ENCODE peak calls at places on chromosome 3, in four cellular contexts. G, N, M and T are unnamed samples.

GRCh38 chr3:159672728-159673471 is 315.7 kb upstream of the IL12A start:
- DNase-seq in N (no peak), M (no peak), G (no peak), T (no peak)

GRCh38 chr3:48970568-48970967 is 19.5 kb upstream of the P4HTM start:
- DNase-seq in M (no peak), N (no peak), G (no peak), T (no peak)

GRCh38 chr3:8278448-8278847 is 223.2 kb upstream of the LMCD1 start:
- DNase-seq in N (no peak), G (no peak), M (no peak), T (no peak)

GRCh38 chr3:52444860-52445793 is at the start of gene SEMA3G:
- DNase-seq in N (peak), M (peak), G (peak), T (peak)

GRCh38 chr3:129697229-129697970 is 90.9 kb upstream of the PLXND1 start:
- DNase-seq in M (no peak), N (no peak), G (no peak), T (no peak)

GRCh38 chr3:188421836-188422540 is 268.0 kb downstream of the LPP start:
- DNase-seq in G (no peak), N (no peak), M (no peak), T (peak)

GRCh38 chr3:120470870-120471269 is 20.1 kb upstream of the FSTL1 start:
- DNase-seq in G (no peak), N (no peak), M (peak), T (no peak)

GRCh38 chr3:120450914-120451669 is at the start of gene FSTL1:
- DNase-seq in N (no peak), M (peak), G (no peak), T (peak)